ENCODE peak calls at places on chromosomes 13 and 19, in five cellular contexts. D is activated naive CD4-positive, alpha-beta T cell treated with Interleukin-2 at 50 U/mL for 16 hours; S is psoas muscle; K is NCI-H446; R is naive thymus-derived CD8-positive, alpha-beta T cell. Y is an unnamed sample.

GRCh38 chr19:45171211-45171623 is 6.8 kb downstream of the TRAPPC6A start:
- DNase-seq in D (peak; percentile 49), S (no peak), K (no peak), R (no peak), Y (peak; percentile 29)

GRCh38 chr13:92074658-92075057 is 676.2 kb downstream of the GPC5 start:
- DNase-seq in D (no peak), S (no peak), K (peak; percentile 6), R (no peak), Y (no peak)

GRCh38 chr13:85509512-85509911 is 289.7 kb downstream of the SLITRK6 start:
- DNase-seq in D (no peak), S (no peak), K (no peak), R (no peak), Y (no peak)

GRCh38 chr13:93819331-93819730 is 592.7 kb downstream of the GPC6 start:
- DNase-seq in D (no peak), S (no peak), K (no peak), R (no peak), Y (no peak)

GRCh38 chr13:73060251-73061160 is 1.7 kb downstream of the KLF5 start:
- DNase-seq in D (no peak), S (peak; percentile 33), K (no peak), R (no peak), Y (no peak)

GRCh38 chr19:4391701-4392543 is 8.4 kb downstream of the SH3GL1 start:
- DNase-seq in D (no peak), S (peak; percentile 67), K (no peak), R (no peak), Y (no peak)

GRCh38 chr13:112828082-112828699 is 138.4 kb downstream of the ATP11A start:
- DNase-seq in D (no peak), S (no peak), K (no peak), R (no peak), Y (no peak)

GRCh38 chr19:11450570-11451326 is 15.3 kb downstream of the PRKCSH start:
- DNase-seq in D (no peak), S (no peak), K (no peak), R (no peak), Y (no peak)

GRCh38 chr13:46675016-46675415 is 121.9 kb downstream of the ESD start:
- DNase-seq in D (no peak), S (no peak), K (no peak), R (no peak), Y (no peak)

GRCh38 chr13:51342706-51343105 is 3.2 kb downstream of the SERPINE3 start:
- DNase-seq in D (no peak), S (no peak), K (no peak), R (no peak), Y (no peak)

Y was measured in T-helper 9 cell.